ENCODE peak calls at places on chromosomes 16 and 17, in ten cellular contexts. T, R, U, H, M, I, E, W, F and L are unnamed samples.

GRCh38 chr17:57106107-57106835 is 21.2 kb downstream of the AKAP1 start:
- DNase-seq in T (no peak), U (no peak), W (peak; percentile 61), I (no peak), R (peak; percentile 64), E (no peak), F (no peak), M (no peak), H (no peak), L (no peak)

GRCh38 chr16:83744521-83744981 is 63.2 kb upstream of the HSBP1 start:
- DNase-seq in W (no peak), E (no peak), U (no peak), H (peak; percentile 50), I (peak; percentile 77), M (no peak), F (no peak), R (no peak), T (no peak), L (no peak)

GRCh38 chr16:79923431-79923830 is 322.9 kb upstream of the MAF start:
- DNase-seq in H (no peak), E (no peak), M (no peak), T (no peak), U (no peak), F (no peak), I (no peak), W (no peak), R (no peak), L (no peak)

GRCh38 chr17:30401097-30401496 is 22.4 kb downstream of the CPD start:
- DNase-seq in F (no peak), I (no peak), R (no peak), E (no peak), M (no peak), W (no peak), H (peak; percentile 48), T (no peak), U (no peak), L (no peak)

GRCh38 chr17:72446525-72447250 is 325.9 kb downstream of the SOX9 start:
- DNase-seq in I (no peak), T (no peak), H (no peak), R (no peak), E (no peak), W (no peak), U (no peak), M (peak; percentile 57), F (no peak), L (no peak)

GRCh38 chr16:52384378-52384777 is 162.6 kb downstream of the TOX3 start:
- DNase-seq in F (no peak), E (no peak), W (no peak), U (no peak), R (no peak), H (no peak), I (no peak), T (no peak), M (no peak), L (no peak)

GRCh38 chr16:10895053-10895946 is 18.3 kb downstream of the CIITA start:
- DNase-seq in H (peak; percentile 21), M (no peak), I (peak; percentile 36), T (peak; percentile 14), W (peak; percentile 85), U (peak; percentile 52), F (no peak), E (no peak), R (no peak), L (no peak)

GRCh38 chr17:81139428-81139827 is 25.9 kb upstream of the PVALEF start:
- DNase-seq in R (no peak), E (no peak), F (no peak), M (no peak), H (no peak), T (no peak), I (no peak), U (no peak), W (no peak), L (no peak)

GRCh38 chr17:6303664-6304063 is 131.3 kb downstream of the AIPL1 start:
- DNase-seq in T (peak; percentile 39), M (no peak), H (no peak), I (peak; percentile 25), W (peak; percentile 70), R (no peak), E (no peak), F (no peak), U (peak; percentile 29), L (no peak)

GRCh38 chr17:76123749-76124581 is 17.1 kb downstream of the FOXJ1 start:
- DNase-seq in M (no peak), U (peak; percentile 40), T (no peak), R (no peak), F (no peak), E (no peak), I (no peak), W (no peak), H (no peak), L (no peak)

GRCh38 chr16:5895137-5895536 is 797.5 kb upstream of the EEF2KMT start:
- DNase-seq in M (no peak), R (no peak), U (no peak), W (no peak), T (peak; percentile 54), F (no peak), I (no peak), H (no peak), E (no peak), L (no peak)

GRCh38 chr17:28041844-28042656 is 427 bp upstream of the NLK start:
- DNase-seq in E (no peak), T (no peak), F (no peak), M (no peak), R (no peak), H (peak; percentile 6), I (no peak), W (no peak), U (no peak), L (no peak)

GRCh38 chr17:75774988-75775668 is 9.5 kb upstream of the UNK start:
- DNase-seq in I (no peak), W (no peak), E (no peak), H (no peak), U (no peak), R (no peak), M (no peak), T (peak; percentile 34), F (no peak), L (no peak)

GRCh38 chr16:87308826-87309225 is 8.4 kb downstream of the C16orf95 start:
- DNase-seq in W (no peak), H (no peak), E (no peak), U (no peak), T (no peak), I (no peak), R (no peak), M (no peak), F (no peak), L (no peak)

GRCh38 chr17:45656527-45657181 is 127.5 kb upstream of the CRHR1 start:
- DNase-seq in W (no peak), M (no peak), F (no peak), U (no peak), E (no peak), H (no peak), T (no peak), I (no peak), R (no peak), L (no peak)

GRCh38 chr17:77036841-77037381 is 103.9 kb upstream of the SEC14L1 start:
- DNase-seq in F (peak; percentile 72), T (peak; percentile 17), E (no peak), M (no peak), W (no peak), R (no peak), U (peak; percentile 86), H (peak; percentile 25), I (no peak), L (no peak)

GRCh38 chr16:77373726-77374125 is 61.1 kb downstream of the ADAMTS18 start:
- DNase-seq in M (no peak), U (no peak), T (no peak), E (no peak), I (no peak), H (no peak), R (no peak), F (no peak), W (no peak), L (no peak)

GRCh38 chr17:82406131-82406671 is 11.9 kb upstream of the HEXD start:
- DNase-seq in M (no peak), E (no peak), U (no peak), R (no peak), H (no peak), W (no peak), T (no peak), I (no peak), F (no peak), L (no peak)

GRCh38 chr16:17983847-17984639 is 352.5 kb downstream of the NPIPA8 start:
- DNase-seq in M (no peak), W (no peak), E (no peak), F (no peak), U (no peak), H (no peak), R (no peak), I (no peak), T (no peak), L (no peak)

GRCh38 chr16:28538733-28539596 is at the start of gene NUPR1:
- DNase-seq in W (peak; percentile 14), F (no peak), M (peak; percentile 97), T (peak; percentile 91), H (no peak), I (peak; percentile 95), R (no peak), E (no peak), U (no peak), L (no peak)

GRCh38 chr17:48994548-48995331 is 2.4 kb upstream of the IGF2BP1 start:
- DNase-seq in I (no peak), M (no peak), R (no peak), U (no peak), F (no peak), W (no peak), E (no peak), T (no peak), H (no peak), L (no peak)

GRCh38 chr16:74257061-74257460 is 39.6 kb upstream of the PSMD7 start:
- DNase-seq in W (no peak), U (peak; percentile 10), M (no peak), F (no peak), R (no peak), T (no peak), I (no peak), E (no peak), H (peak; percentile 71), L (peak; percentile 12)

GRCh38 chr17:49180998-49181635 is 29.3 kb downstream of the GNGT2 start:
- DNase-seq in F (no peak), E (no peak), W (no peak), I (no peak), H (no peak), T (no peak), R (no peak), U (peak; percentile 18), M (no peak), L (no peak)